ENCODE peak calls at places on chromosomes 13 and 19, in five cellular contexts. G is T-helper 17 cell, P is fibroblast of the conjunctiva, J is NCI-H1105, F is fibroblast of the aortic adventitia. K is an unnamed sample.

GRCh38 chr19:10321417-10321797 is 5.6 kb upstream of the FDX2 start:
- DNase-seq in G (no peak), P (no peak), J (no peak), F (no peak), K (no peak)

GRCh38 chr13:113970810-113971470 is 2.9 kb downstream of the C13orf46 start:
- DNase-seq in G (no peak), P (peak; percentile 14), J (no peak), F (peak; percentile 67), K (no peak)

GRCh38 chr19:49614096-49614857 is 23.3 kb downstream of the PRR12 start:
- DNase-seq in G (no peak), P (no peak), J (no peak), F (peak; percentile 79), K (peak; percentile 66)

GRCh38 chr13:60152904-60153303 is 10.8 kb downstream of the DIAPH3 start:
- DNase-seq in G (no peak), P (no peak), J (no peak), F (peak; percentile 45), K (no peak)

GRCh38 chr19:39679056-39679790 is 23.5 kb downstream of the LGALS16 start:
- DNase-seq in G (no peak), P (no peak), J (no peak), F (peak; percentile 6), K (no peak)

GRCh38 chr13:38905861-38906260 is 84.8 kb downstream of the STOML3 start:
- DNase-seq in G (no peak), P (no peak), J (no peak), F (no peak), K (no peak)

GRCh38 chr19:57615346-57615745 is 1.3 kb downstream of the ZNF134 start:
- DNase-seq in G (no peak), P (no peak), J (no peak), F (no peak), K (no peak)

GRCh38 chr19:42023121-42023942 is 29.3 kb upstream of the ATP1A3 start:
- DNase-seq in G (no peak), P (no peak), J (no peak), F (no peak), K (peak; percentile 31)

GRCh38 chr19:1065606-1066109 is 1.3 kb upstream of the ARHGAP45 start:
- DNase-seq in G (peak; percentile 7), P (no peak), J (no peak), F (no peak), K (no peak)

GRCh38 chr19:33196446-33197193 is 2.5 kb downstream of the LRP3 start:
- DNase-seq in G (no peak), P (no peak), J (no peak), F (no peak), K (no peak)

GRCh38 chr19:36060430-36060829 is 5.7 kb downstream of the WDR62 start:
- DNase-seq in G (no peak), P (peak; percentile 44), J (no peak), F (peak; percentile 71), K (peak; percentile 72)

GRCh38 chr19:18392417-18392816 is 5.0 kb downstream of the LRRC25 start:
- DNase-seq in G (no peak), P (no peak), J (no peak), F (no peak), K (no peak)

GRCh38 chr13:20877902-20878301 is 24.6 kb downstream of the XPO4 start:
- DNase-seq in G (no peak), P (no peak), J (no peak), F (no peak), K (no peak)

GRCh38 chr13:78228211-78228610 is 309.6 kb upstream of the EDNRB start:
- DNase-seq in G (no peak), P (no peak), J (no peak), F (peak; percentile 0), K (no peak)

GRCh38 chr19:42206871-42207755 is 10.4 kb downstream of the DEDD2 start:
- DNase-seq in G (no peak), P (no peak), J (no peak), F (no peak), K (peak; percentile 7)

GRCh38 chr19:954672-955494 is 29.0 kb downstream of the ARID3A start:
- DNase-seq in G (no peak), P (no peak), J (no peak), F (no peak), K (no peak)

GRCh38 chr13:31198524-31198923 is 1.3 kb upstream of the B3GLCT start:
- DNase-seq in G (no peak), P (no peak), J (no peak), F (no peak), K (no peak)

GRCh38 chr19:42287017-42287825 is 14.7 kb upstream of the PRR19 start:
- DNase-seq in G (no peak), P (no peak), J (no peak), F (no peak), K (no peak)

GRCh38 chr19:2841858-2842574 is 741 bp downstream of the ZNF555 start:
- DNase-seq in G (no peak), P (no peak), J (no peak), F (no peak), K (peak; percentile 30)

GRCh38 chr19:30102239-30102638 is 160.2 kb downstream of the URI1 start:
- DNase-seq in G (no peak), P (no peak), J (no peak), F (no peak), K (no peak)

GRCh38 chr13:71867101-71867814 is at the start of gene DACH1:
- DNase-seq in G (no peak), P (peak; percentile 17), J (peak; percentile 34), F (peak; percentile 8), K (peak; percentile 53)

GRCh38 chr13:48155850-48156249 is 60.9 kb upstream of the MED4 start:
- DNase-seq in G (no peak), P (no peak), J (no peak), F (peak; percentile 61), K (peak; percentile 7)

GRCh38 chr19:38425810-38426466 is at the start of gene RASGRP4:
- DNase-seq in G (peak; percentile 52), P (no peak), J (no peak), F (no peak), K (no peak)

GRCh38 chr19:4140237-4140711 is 13.2 kb upstream of the CREB3L3 start:
- DNase-seq in G (no peak), P (peak; percentile 61), J (peak; percentile 56), F (peak; percentile 79), K (peak; percentile 87)

GRCh38 chr19:51690359-51691121 is 2.6 kb upstream of the SPACA6 start:
- DNase-seq in G (peak; percentile 55), P (no peak), J (peak; percentile 54), F (peak; percentile 72), K (peak; percentile 90)

GRCh38 chr13:40389081-40389641 is 277.3 kb downstream of the FOXO1 start:
- DNase-seq in G (no peak), P (no peak), J (no peak), F (no peak), K (no peak)

GRCh38 chr19:16088351-16088984 is 12.2 kb downstream of the TPM4 start:
- DNase-seq in G (no peak), P (no peak), J (no peak), F (no peak), K (no peak)

GRCh38 chr13:22703601-22704209 is 477.1 kb upstream of the SGCG start:
- DNase-seq in G (no peak), P (no peak), J (no peak), F (no peak), K (no peak)

GRCh38 chr13:42946927-42947326 is 45.1 kb downstream of the EPSTI1 start:
- DNase-seq in G (no peak), P (no peak), J (no peak), F (peak; percentile 83), K (peak; percentile 79)

GRCh38 chr13:111469916-111470506 is 149.6 kb downstream of the TEX29 start:
- DNase-seq in G (no peak), P (no peak), J (no peak), F (no peak), K (no peak)

K was measured in adipocyte.